ENCODE peak calls at places on chromosomes 7 and 10, in eight cellular contexts. One of them, this sample, is unnamed. For H3K4me1, the result is how much of the 10 kb centered on the place peaks cover.

GRCh38 chr7:113912881-113913280 is 5.9 kb downstream of the PPP1R3A start:
- DNase-seq in PC-3: no peak
- DNase-seq in cardiac muscle cell: no peak
- DNase-seq in tibial artery: no peak
- DNase-seq in neuronal stem cell: no peak
- DNase-seq in GM12878: no peak
- DNase-seq in CD8-positive, alpha-beta memory T cell: no peak
- DNase-seq in MM.1S: no peak
- DNase-seq in this sample: no peak

GRCh38 chr7:2833087-2833910 is 10.8 kb downstream of the GNA12 start:
- DNase-seq in cardiac muscle cell: no peak
- DNase-seq in MM.1S: no peak
- DNase-seq in PC-3: no peak
- DNase-seq in tibial artery: no peak
- DNase-seq in GM12878: no peak
- DNase-seq in CD8-positive, alpha-beta memory T cell: no peak
- DNase-seq in neuronal stem cell: no peak
- DNase-seq in this sample: no peak

GRCh38 chr7:112116894-112117293 is 89.3 kb downstream of the DOCK4 start:
- DNase-seq in neuronal stem cell: no peak
- DNase-seq in PC-3: no peak
- DNase-seq in CD8-positive, alpha-beta memory T cell: no peak
- DNase-seq in cardiac muscle cell: no peak
- DNase-seq in MM.1S: no peak
- DNase-seq in tibial artery: no peak
- DNase-seq in GM12878: no peak
- DNase-seq in this sample: no peak

GRCh38 chr7:35776686-35777085 is 24.2 kb upstream of the SEPTIN7 start:
- DNase-seq in tibial artery: no peak
- DNase-seq in cardiac muscle cell: no peak
- DNase-seq in PC-3: no peak
- DNase-seq in CD8-positive, alpha-beta memory T cell: no peak
- DNase-seq in GM12878: no peak
- DNase-seq in MM.1S: no peak
- DNase-seq in neuronal stem cell: no peak
- DNase-seq in this sample: no peak

GRCh38 chr10:100812978-100813377 is 67.6 kb downstream of the PAX2 start:
- DNase-seq in neuronal stem cell: no peak
- DNase-seq in PC-3: no peak
- DNase-seq in MM.1S: no peak
- DNase-seq in tibial artery: no peak
- DNase-seq in GM12878: no peak
- DNase-seq in CD8-positive, alpha-beta memory T cell: no peak
- DNase-seq in cardiac muscle cell: no peak
- DNase-seq in this sample: no peak

GRCh38 chr7:149753370-149754233 is 19.8 kb downstream of the ZNF467 start:
- DNase-seq in tibial artery: no peak
- DNase-seq in PC-3: peak
- DNase-seq in GM12878: no peak
- DNase-seq in cardiac muscle cell: peak
- DNase-seq in CD8-positive, alpha-beta memory T cell: no peak
- DNase-seq in MM.1S: no peak
- DNase-seq in neuronal stem cell: no peak
- DNase-seq in this sample: no peak

GRCh38 chr10:58625070-58625469 is 112.4 kb downstream of the BICC1 start:
- DNase-seq in cardiac muscle cell: peak
- DNase-seq in MM.1S: no peak
- DNase-seq in tibial artery: no peak
- DNase-seq in GM12878: no peak
- DNase-seq in CD8-positive, alpha-beta memory T cell: no peak
- DNase-seq in neuronal stem cell: no peak
- DNase-seq in PC-3: peak
- DNase-seq in this sample: no peak

GRCh38 chr7:133081119-133081604 is 728 bp downstream of the CHCHD3 start:
- DNase-seq in tibial artery: no peak
- DNase-seq in cardiac muscle cell: no peak
- DNase-seq in MM.1S: peak
- DNase-seq in GM12878: no peak
- DNase-seq in PC-3: peak
- DNase-seq in neuronal stem cell: no peak
- DNase-seq in CD8-positive, alpha-beta memory T cell: no peak
- DNase-seq in this sample: no peak

GRCh38 chr10:89515031-89515841 is 20.2 kb downstream of the SLC16A12 start:
- DNase-seq in PC-3: no peak
- DNase-seq in MM.1S: no peak
- DNase-seq in cardiac muscle cell: peak
- DNase-seq in GM12878: no peak
- DNase-seq in CD8-positive, alpha-beta memory T cell: no peak
- DNase-seq in neuronal stem cell: no peak
- DNase-seq in tibial artery: peak
- DNase-seq in this sample: no peak

GRCh38 chr7:24905996-24906770 is 73.8 kb downstream of the OSBPL3 start:
- DNase-seq in tibial artery: no peak
- DNase-seq in GM12878: no peak
- DNase-seq in cardiac muscle cell: no peak
- DNase-seq in PC-3: peak
- DNase-seq in CD8-positive, alpha-beta memory T cell: no peak
- DNase-seq in MM.1S: no peak
- DNase-seq in neuronal stem cell: no peak
- DNase-seq in this sample: no peak

GRCh38 chr7:44470628-44471245 is 19.7 kb downstream of the NUDCD3 start:
- DNase-seq in cardiac muscle cell: no peak
- DNase-seq in MM.1S: no peak
- DNase-seq in PC-3: no peak
- DNase-seq in GM12878: no peak
- DNase-seq in CD8-positive, alpha-beta memory T cell: no peak
- DNase-seq in tibial artery: no peak
- DNase-seq in neuronal stem cell: no peak
- DNase-seq in this sample: no peak

GRCh38 chr7:117674617-117675016 is 194.8 kb downstream of the CFTR start:
- DNase-seq in CD8-positive, alpha-beta memory T cell: no peak
- DNase-seq in MM.1S: no peak
- DNase-seq in PC-3: no peak
- DNase-seq in tibial artery: no peak
- DNase-seq in GM12878: no peak
- DNase-seq in cardiac muscle cell: no peak
- DNase-seq in neuronal stem cell: no peak
- DNase-seq in this sample: no peak

GRCh38 chr7:102028206-102028826 is 210.9 kb downstream of the CUX1 start:
- DNase-seq in neuronal stem cell: no peak
- DNase-seq in PC-3: no peak
- DNase-seq in MM.1S: no peak
- DNase-seq in CD8-positive, alpha-beta memory T cell: no peak
- DNase-seq in tibial artery: no peak
- DNase-seq in GM12878: no peak
- DNase-seq in cardiac muscle cell: no peak
- DNase-seq in this sample: no peak

GRCh38 chr10:59234814-59235429 is 58.5 kb downstream of the PHYHIPL start:
- DNase-seq in GM12878: no peak
- DNase-seq in neuronal stem cell: no peak
- DNase-seq in tibial artery: no peak
- DNase-seq in MM.1S: peak
- DNase-seq in cardiac muscle cell: peak
- DNase-seq in CD8-positive, alpha-beta memory T cell: no peak
- DNase-seq in PC-3: peak
- DNase-seq in this sample: no peak

GRCh38 chr7:36312064-36312914 is 77.4 kb upstream of the ANLN start:
- DNase-seq in tibial artery: no peak
- DNase-seq in MM.1S: peak
- DNase-seq in CD8-positive, alpha-beta memory T cell: peak
- DNase-seq in PC-3: no peak
- DNase-seq in neuronal stem cell: no peak
- DNase-seq in cardiac muscle cell: no peak
- DNase-seq in GM12878: no peak
- DNase-seq in this sample: peak

GRCh38 chr10:14474656-14475055 is 143.9 kb upstream of the FRMD4A start:
- DNase-seq in CD8-positive, alpha-beta memory T cell: no peak
- DNase-seq in GM12878: no peak
- DNase-seq in PC-3: no peak
- DNase-seq in tibial artery: no peak
- DNase-seq in cardiac muscle cell: peak
- DNase-seq in MM.1S: peak
- DNase-seq in neuronal stem cell: no peak
- DNase-seq in this sample: no peak

GRCh38 chr7:114217026-114217425 is 197.6 kb upstream of the FOXP2 start:
- DNase-seq in GM12878: no peak
- DNase-seq in CD8-positive, alpha-beta memory T cell: no peak
- DNase-seq in neuronal stem cell: no peak
- DNase-seq in tibial artery: no peak
- DNase-seq in cardiac muscle cell: peak
- DNase-seq in MM.1S: no peak
- DNase-seq in PC-3: no peak
- DNase-seq in this sample: no peak

GRCh38 chr7:106775975-106776607 is 89.0 kb upstream of the PIK3CG start:
- DNase-seq in tibial artery: no peak
- DNase-seq in PC-3: no peak
- DNase-seq in cardiac muscle cell: no peak
- DNase-seq in CD8-positive, alpha-beta memory T cell: no peak
- DNase-seq in GM12878: no peak
- DNase-seq in neuronal stem cell: no peak
- DNase-seq in MM.1S: no peak
- DNase-seq in this sample: no peak

GRCh38 chr10:132708936-132709335 is 77.0 kb downstream of the NKX6-2 start:
- DNase-seq in CD8-positive, alpha-beta memory T cell: no peak
- DNase-seq in MM.1S: no peak
- DNase-seq in GM12878: no peak
- DNase-seq in cardiac muscle cell: no peak
- DNase-seq in neuronal stem cell: no peak
- DNase-seq in tibial artery: peak
- DNase-seq in PC-3: no peak
- DNase-seq in this sample: no peak
- H3K4me1 ChIP-seq in CD8-positive, alpha-beta memory T cell: under half
- H3K4me1 ChIP-seq in MM.1S: under half
- H3K4me1 ChIP-seq in GM12878: under half
- H3K4me1 ChIP-seq in cardiac muscle cell: under half
- H3K4me1 ChIP-seq in neuronal stem cell: under half
- H3K4me1 ChIP-seq in tibial artery: under half
- H3K4me1 ChIP-seq in PC-3: under half
- H3K4me1 ChIP-seq in this sample: under half

DNA sequence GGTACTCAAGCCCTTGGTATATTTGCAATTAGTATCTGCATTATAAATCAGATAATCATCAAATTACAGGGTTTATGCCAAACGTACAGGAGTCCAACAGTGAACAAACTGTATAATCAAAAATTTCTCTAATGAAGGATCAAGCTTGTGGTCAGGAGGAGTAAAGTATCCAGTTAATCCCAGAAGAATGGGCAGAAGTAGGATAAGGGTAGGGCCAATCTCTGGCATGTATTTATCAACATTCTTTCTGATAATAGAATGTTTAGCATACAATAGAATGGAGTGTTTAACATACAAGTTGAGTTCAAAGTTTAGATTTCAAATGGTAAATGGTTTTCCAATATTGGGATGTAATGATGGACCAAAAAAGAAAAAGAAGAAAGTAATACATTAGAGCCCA is 103.0 kb downstream of the CALD1 start:
- DNase-seq in PC-3: no peak
- DNase-seq in CD8-positive, alpha-beta memory T cell: no peak
- DNase-seq in cardiac muscle cell: no peak
- DNase-seq in GM12878: no peak
- DNase-seq in MM.1S: no peak
- DNase-seq in tibial artery: no peak
- DNase-seq in neuronal stem cell: no peak
- DNase-seq in this sample: no peak
- H3K27ac ChIP-seq in PC-3: no peak
- H3K27ac ChIP-seq in CD8-positive, alpha-beta memory T cell: no peak
- H3K27ac ChIP-seq in cardiac muscle cell: no peak
- H3K27ac ChIP-seq in GM12878: no peak
- H3K27ac ChIP-seq in MM.1S: no peak
- H3K27ac ChIP-seq in tibial artery: no peak
- H3K27ac ChIP-seq in neuronal stem cell: no peak
- H3K27ac ChIP-seq in this sample: no peak

DNA sequence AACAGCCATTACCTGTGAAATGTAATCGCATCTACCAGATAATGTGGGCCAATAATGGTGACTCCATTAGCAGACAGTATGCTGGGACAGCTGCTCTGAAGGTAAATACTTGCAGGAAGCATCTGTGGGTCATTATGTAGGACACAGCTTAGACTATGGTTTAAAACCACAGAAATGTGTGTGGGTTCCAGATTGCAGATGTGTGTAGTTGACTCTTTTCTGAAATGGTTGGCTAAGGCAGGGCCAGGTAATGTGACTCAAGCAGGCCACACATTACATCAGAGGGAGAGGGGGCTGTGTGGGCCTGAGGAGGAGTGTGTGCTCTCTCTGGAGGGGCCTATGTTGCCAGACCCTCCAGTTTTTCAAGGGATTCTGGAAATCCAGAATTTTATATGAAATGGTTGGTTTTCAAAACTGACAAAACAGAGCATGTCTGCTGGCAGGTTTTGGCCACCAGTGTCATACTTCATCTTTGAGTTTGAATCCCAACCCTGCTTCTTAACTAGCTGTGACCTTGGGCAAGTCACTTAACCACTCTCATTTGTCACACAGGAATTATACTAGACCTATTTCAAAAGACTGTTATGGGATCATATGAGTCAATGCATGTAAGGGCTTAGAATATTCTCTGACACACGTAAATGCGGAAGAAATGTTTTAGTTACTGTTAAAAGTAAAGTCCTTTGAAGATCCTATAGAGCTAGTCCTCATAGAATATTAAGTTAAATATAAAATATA is 64.5 kb downstream of the MCMBP start:
- DNase-seq in GM12878: no peak
- DNase-seq in neuronal stem cell: no peak
- DNase-seq in MM.1S: peak
- DNase-seq in cardiac muscle cell: peak
- DNase-seq in CD8-positive, alpha-beta memory T cell: peak
- DNase-seq in tibial artery: no peak
- DNase-seq in PC-3: no peak
- DNase-seq in this sample: no peak
- H3K4me1 ChIP-seq in GM12878: under half
- H3K4me1 ChIP-seq in neuronal stem cell: under half
- H3K4me1 ChIP-seq in MM.1S: under half
- H3K4me1 ChIP-seq in cardiac muscle cell: under half
- H3K4me1 ChIP-seq in CD8-positive, alpha-beta memory T cell: under half
- H3K4me1 ChIP-seq in tibial artery: under half
- H3K4me1 ChIP-seq in PC-3: under half
- H3K4me1 ChIP-seq in this sample: under half

GRCh38 chr7:76425156-76425555 is 406 bp downstream of the ZP3 start:
- DNase-seq in MM.1S: no peak
- DNase-seq in neuronal stem cell: no peak
- DNase-seq in cardiac muscle cell: no peak
- DNase-seq in tibial artery: peak
- DNase-seq in CD8-positive, alpha-beta memory T cell: no peak
- DNase-seq in PC-3: no peak
- DNase-seq in GM12878: no peak
- DNase-seq in this sample: no peak

GRCh38 chr7:76428868-76429805 is 4.4 kb downstream of the ZP3 start:
- DNase-seq in PC-3: no peak
- DNase-seq in neuronal stem cell: no peak
- DNase-seq in cardiac muscle cell: peak
- DNase-seq in tibial artery: peak
- DNase-seq in MM.1S: no peak
- DNase-seq in CD8-positive, alpha-beta memory T cell: no peak
- DNase-seq in GM12878: no peak
- DNase-seq in this sample: no peak

GRCh38 chr7:76428149-76428823 is 3.5 kb downstream of the ZP3 start:
- DNase-seq in cardiac muscle cell: no peak
- DNase-seq in CD8-positive, alpha-beta memory T cell: no peak
- DNase-seq in neuronal stem cell: no peak
- DNase-seq in GM12878: no peak
- DNase-seq in MM.1S: no peak
- DNase-seq in PC-3: no peak
- DNase-seq in tibial artery: no peak
- DNase-seq in this sample: no peak

GRCh38 chr7:76426246-76426645 is 1.5 kb downstream of the ZP3 start:
- DNase-seq in neuronal stem cell: no peak
- DNase-seq in GM12878: no peak
- DNase-seq in cardiac muscle cell: no peak
- DNase-seq in CD8-positive, alpha-beta memory T cell: no peak
- DNase-seq in PC-3: no peak
- DNase-seq in MM.1S: no peak
- DNase-seq in tibial artery: peak
- DNase-seq in this sample: no peak

GRCh38 chr7:76427635-76428034 is 2.9 kb downstream of the ZP3 start:
- DNase-seq in MM.1S: no peak
- DNase-seq in tibial artery: peak
- DNase-seq in cardiac muscle cell: no peak
- DNase-seq in CD8-positive, alpha-beta memory T cell: no peak
- DNase-seq in GM12878: no peak
- DNase-seq in PC-3: no peak
- DNase-seq in neuronal stem cell: no peak
- DNase-seq in this sample: no peak
- H3K27ac ChIP-seq in MM.1S: no peak
- H3K27ac ChIP-seq in tibial artery: no peak
- H3K27ac ChIP-seq in cardiac muscle cell: no peak
- H3K27ac ChIP-seq in CD8-positive, alpha-beta memory T cell: no peak
- H3K27ac ChIP-seq in GM12878: no peak
- H3K27ac ChIP-seq in PC-3: no peak
- H3K27ac ChIP-seq in neuronal stem cell: no peak
- H3K27ac ChIP-seq in this sample: no peak